ENCODE peak calls at places on chromosomes 13 and 19, in six cellular contexts. N is MCF 10A, V is AG09319, C is mucosa of descending colon, G is HepG2, I is GM12865. U is an unnamed sample.

GRCh38 chr13:114099918-114100445 is 32.4 kb downstream of the RASA3 start:
- DNase-seq in N (no peak), V (no peak), C (peak), G (peak), I (no peak), U (peak)

GRCh38 chr13:44317752-44318550 is 55.7 kb upstream of the SERP2 start:
- DNase-seq in N (peak), V (no peak), C (no peak), G (no peak), I (no peak), U (no peak)

GRCh38 chr13:96089749-96090239 is at the start of gene HS6ST3:
- DNase-seq in N (peak), V (no peak), C (peak), G (no peak), I (peak), U (peak)

GRCh38 chr13:52651880-52652169 is 811 bp upstream of the SUGT1 start:
- DNase-seq in N (no peak), V (no peak), C (no peak), G (no peak), I (no peak), U (no peak)

GRCh38 chr13:60152114-60152513 is 11.6 kb downstream of the DIAPH3 start:
- DNase-seq in N (no peak), V (no peak), C (no peak), G (no peak), I (no peak), U (no peak)

GRCh38 chr13:33634526-33635111 is 183.3 kb upstream of the RFC3 start:
- DNase-seq in N (peak), V (no peak), C (no peak), G (no peak), I (no peak), U (no peak)

GRCh38 chr19:35124098-35125060 is 8.8 kb downstream of the FXYD3 start:
- DNase-seq in N (peak), V (peak), C (peak), G (no peak), I (peak), U (peak)

GRCh38 chr19:29501816-29502580 is 23.8 kb upstream of the VSTM2B start:
- DNase-seq in N (no peak), V (no peak), C (peak), G (no peak), I (no peak), U (no peak)

GRCh38 chr19:45250216-45250831 is 747 bp upstream of the MARK4 start:
- DNase-seq in N (no peak), V (no peak), C (no peak), G (no peak), I (no peak), U (no peak)

GRCh38 chr13:25927966-25928365 is 123.8 kb downstream of the SHISA2 start:
- DNase-seq in N (no peak), V (no peak), C (no peak), G (no peak), I (no peak), U (no peak)

GRCh38 chr19:29966594-29967249 is 24.7 kb downstream of the URI1 start:
- DNase-seq in N (peak), V (no peak), C (no peak), G (peak), I (peak), U (no peak)

GRCh38 chr19:2059422-2060201 is 8.6 kb upstream of the MKNK2 start:
- DNase-seq in N (peak), V (peak), C (peak), G (peak), I (no peak), U (peak)

GRCh38 chr19:45485301-45486077 is 11.4 kb downstream of the RTN2 start:
- DNase-seq in N (peak), V (peak), C (peak), G (peak), I (peak), U (peak)

GRCh38 chr19:10852098-10852800 is 4.0 kb downstream of the C19orf38 start:
- DNase-seq in N (peak), V (no peak), C (no peak), G (peak), I (no peak), U (no peak)

GRCh38 chr13:44068737-44069136 is 189.0 kb downstream of the LACC1 start:
- DNase-seq in N (peak), V (peak), C (no peak), G (no peak), I (no peak), U (no peak)

GRCh38 chr13:110447058-110447511 is 114.4 kb downstream of the RAB20 start:
- DNase-seq in N (no peak), V (peak), C (no peak), G (peak), I (peak), U (peak)

GRCh38 chr19:44924243-44924725 is 9.9 kb downstream of the APOC1 start:
- DNase-seq in N (no peak), V (no peak), C (no peak), G (peak), I (no peak), U (no peak)

GRCh38 chr19:17719730-17720486 is 628 bp downstream of the MAP1S start:
- DNase-seq in N (peak), V (no peak), C (peak), G (no peak), I (peak), U (peak)

GRCh38 chr19:10114651-10115391 is 3.3 kb downstream of the P2RY11 start:
- DNase-seq in N (peak), V (no peak), C (peak), G (no peak), I (peak), U (no peak)

DNA sequence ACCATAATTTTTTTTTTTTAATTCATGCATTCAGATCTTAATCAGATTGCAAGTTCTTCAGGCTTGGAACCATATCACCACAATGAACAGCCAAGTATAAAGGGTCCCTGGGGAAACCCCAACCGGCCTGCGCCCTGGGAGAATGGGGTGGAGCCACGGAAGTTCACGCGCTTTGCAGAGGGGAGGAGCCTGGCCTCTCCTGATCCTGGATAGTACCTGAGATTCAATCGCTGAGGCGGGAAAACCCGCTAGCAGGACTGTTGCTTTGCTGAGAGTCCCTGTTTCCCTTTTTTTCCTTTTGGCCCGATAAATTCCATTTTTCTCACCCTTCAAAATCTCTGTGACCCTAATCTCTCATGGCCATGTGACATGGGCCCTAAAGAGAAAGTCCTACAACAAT is 385.1 kb downstream of the IRS2 start:
- DNase-seq in N (no peak), V (no peak), C (no peak), G (no peak), I (no peak), U (no peak)
- TF ChIP-seq CTCF in N (no peak), V (no peak), C (no peak), G (no peak), I (no peak), U (no peak)

DNA sequence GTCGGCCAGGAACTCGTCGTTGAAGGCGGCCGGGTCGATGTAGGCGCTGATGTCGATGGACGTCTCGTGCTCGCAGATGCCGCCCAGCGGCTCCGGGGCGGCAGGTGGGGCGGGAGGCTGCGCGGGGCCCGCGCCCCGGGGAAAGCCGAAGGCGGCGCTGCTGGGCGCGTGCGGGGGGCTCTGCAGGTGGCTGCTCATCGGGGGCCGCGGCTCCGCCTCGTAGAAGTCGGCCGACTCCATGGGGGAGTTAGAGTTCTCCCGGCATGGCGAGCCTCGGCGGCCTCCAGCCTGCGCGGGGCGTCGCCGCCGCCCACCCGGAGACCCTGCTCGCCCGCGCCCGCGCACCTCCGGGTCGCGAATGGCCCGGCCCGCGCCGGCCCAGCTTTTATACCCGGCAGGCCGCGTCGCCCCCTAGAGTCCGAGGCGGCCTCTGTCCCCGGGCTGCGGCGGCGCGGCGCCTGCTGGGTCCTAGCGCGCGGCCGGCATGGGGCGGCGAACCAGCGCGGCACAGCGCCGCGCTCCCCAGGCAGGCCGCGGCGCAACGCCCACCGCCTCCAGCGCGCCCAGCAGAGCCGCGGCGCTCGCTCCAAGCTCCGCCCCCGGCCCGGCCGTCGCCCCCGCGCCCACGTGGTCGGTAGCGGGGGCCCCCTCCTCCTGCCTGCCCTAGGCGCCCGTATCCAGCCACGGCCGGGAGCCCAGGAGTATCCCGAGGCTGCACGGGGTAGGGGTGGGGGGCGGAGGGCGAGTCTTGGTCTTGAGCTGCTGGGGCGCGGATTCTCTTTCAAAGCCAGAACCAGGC is at the start of gene CEBPA:
- DNase-seq in N (peak), V (peak), C (peak), G (peak), I (peak), U (peak)
- TF ChIP-seq CTCF in N (peak), V (peak), C (peak), G (peak), I (peak), U (peak)

DNA sequence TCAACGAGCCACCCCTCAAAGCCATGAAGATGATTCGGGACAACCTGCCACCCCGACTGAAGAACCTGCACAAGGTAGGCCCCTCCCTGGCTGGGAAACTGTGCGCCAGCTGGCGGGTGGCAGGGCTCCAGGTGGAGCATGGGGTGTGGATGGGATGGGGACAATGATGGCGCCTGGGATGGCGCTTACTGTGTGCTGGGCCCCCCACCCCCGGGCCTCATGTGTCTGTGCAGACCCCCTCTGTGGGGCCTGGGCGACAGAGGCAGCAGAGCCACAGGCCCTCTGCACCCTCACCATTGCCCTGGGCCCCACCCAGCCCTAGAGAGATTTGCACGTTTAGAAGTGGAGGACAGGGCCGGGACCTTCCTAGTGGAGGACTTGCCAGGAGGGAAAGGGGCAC is 19.0 kb upstream of the NCCRP1 start:
- DNase-seq in N (no peak), V (no peak), C (no peak), G (no peak), I (no peak), U (no peak)
- TF ChIP-seq CTCF in N (no peak), V (no peak), C (no peak), G (no peak), I (no peak), U (no peak)

GRCh38 chr19:49107625-49108459 is 6.3 kb upstream of the LIN7B start:
- DNase-seq in N (no peak), V (no peak), C (no peak), G (no peak), I (no peak), U (no peak)

GRCh38 chr19:49109051-49109450 is 5.1 kb upstream of the LIN7B start:
- DNase-seq in N (no peak), V (no peak), C (no peak), G (no peak), I (no peak), U (no peak)

GRCh38 chr19:49109569-49110233 is 4.5 kb upstream of the LIN7B start:
- DNase-seq in N (no peak), V (no peak), C (no peak), G (no peak), I (no peak), U (no peak)

GRCh38 chr19:49111218-49111998 is 2.8 kb upstream of the LIN7B start:
- DNase-seq in N (no peak), V (no peak), C (no peak), G (no peak), I (no peak), U (no peak)

GRCh38 chr19:49110567-49110966 is 3.6 kb upstream of the LIN7B start:
- DNase-seq in N (no peak), V (no peak), C (no peak), G (no peak), I (no peak), U (no peak)
- TF ChIP-seq CTCF in N (no peak), V (no peak), C (no peak), G (no peak), I (no peak), U (no peak)

DNA sequence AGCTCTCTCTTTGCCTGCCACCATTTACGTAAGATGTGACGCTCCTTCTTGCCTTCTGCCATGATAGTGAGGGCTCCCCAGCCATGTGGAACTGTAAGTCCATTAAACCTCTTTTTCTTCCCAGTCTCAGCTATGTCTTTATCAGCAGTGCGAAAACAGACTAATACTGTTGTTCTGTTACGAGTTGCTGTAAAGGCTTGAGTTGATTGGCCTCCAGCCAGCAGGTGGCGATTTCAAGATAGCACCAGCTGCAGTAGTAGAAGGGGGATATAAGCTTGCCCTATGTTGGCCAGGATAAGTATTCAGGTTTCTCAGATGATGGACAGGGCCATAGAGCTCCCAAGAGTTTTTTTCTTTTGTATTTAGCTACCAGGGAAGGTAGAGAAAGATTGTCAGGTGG is 385.5 kb downstream of the MZT1 start:
- DNase-seq in N (peak), V (no peak), C (no peak), G (peak), I (no peak), U (no peak)
- TF ChIP-seq CTCF in N (no peak), V (no peak), C (no peak), G (peak), I (no peak), U (no peak)

GRCh38 chr13:102091231-102091630 is 310.6 kb downstream of the FGF14 start:
- DNase-seq in N (peak), V (no peak), C (no peak), G (no peak), I (peak), U (no peak)
- TF ChIP-seq CTCF in N (no peak), V (peak), C (no peak), G (no peak), I (no peak), U (no peak)

U was measured in body of pancreas.